ENCODE peak calls at places on chromosomes 7 and 10, in ten cellular contexts. One of them, this sample, is unnamed.

GRCh38 chr10:69659286-69660027 is 29.4 kb downstream of the FAM241B start:
- DNase-seq in stimulated activated CD4-positive, alpha-beta T cell treated with anti-CD3 and anti-CD28 coated beads, Interleukin-4, amount 100 ng/mL, for 1 hour: no peak
- DNase-seq in H9: no peak
- DNase-seq in AG08396: no peak
- DNase-seq in HT-29: no peak
- DNase-seq in GM19239: no peak
- DNase-seq in HT1080: no peak
- DNase-seq in bronchial epithelial cell: no peak
- DNase-seq in stimulated activated CD8-positive, alpha-beta memory T cell treated with anti-CD3 and anti-CD28 coated beads, Interleukin-15, amount 100 ng/mL, for 4 hours: no peak
- DNase-seq in OCI-LY7: no peak
- DNase-seq in this sample: no peak

GRCh38 chr10:51109821-51110533 is 35.7 kb downstream of the PRKG1 start:
- DNase-seq in AG08396: no peak
- DNase-seq in H9: no peak
- DNase-seq in HT-29: no peak
- DNase-seq in bronchial epithelial cell: peak
- DNase-seq in stimulated activated CD4-positive, alpha-beta T cell treated with anti-CD3 and anti-CD28 coated beads, Interleukin-4, amount 100 ng/mL, for 1 hour: no peak
- DNase-seq in stimulated activated CD8-positive, alpha-beta memory T cell treated with anti-CD3 and anti-CD28 coated beads, Interleukin-15, amount 100 ng/mL, for 4 hours: no peak
- DNase-seq in GM19239: no peak
- DNase-seq in HT1080: peak
- DNase-seq in OCI-LY7: no peak
- DNase-seq in this sample: no peak

GRCh38 chr7:121689749-121690148 is 183.2 kb upstream of the PTPRZ1 start:
- DNase-seq in stimulated activated CD4-positive, alpha-beta T cell treated with anti-CD3 and anti-CD28 coated beads, Interleukin-4, amount 100 ng/mL, for 1 hour: no peak
- DNase-seq in bronchial epithelial cell: no peak
- DNase-seq in HT1080: no peak
- DNase-seq in HT-29: no peak
- DNase-seq in H9: no peak
- DNase-seq in AG08396: no peak
- DNase-seq in stimulated activated CD8-positive, alpha-beta memory T cell treated with anti-CD3 and anti-CD28 coated beads, Interleukin-15, amount 100 ng/mL, for 4 hours: no peak
- DNase-seq in GM19239: no peak
- DNase-seq in OCI-LY7: no peak
- DNase-seq in this sample: no peak

GRCh38 chr7:50580053-50580452 is 14.8 kb upstream of the DDC start:
- DNase-seq in bronchial epithelial cell: no peak
- DNase-seq in GM19239: no peak
- DNase-seq in OCI-LY7: no peak
- DNase-seq in HT1080: no peak
- DNase-seq in HT-29: no peak
- DNase-seq in stimulated activated CD4-positive, alpha-beta T cell treated with anti-CD3 and anti-CD28 coated beads, Interleukin-4, amount 100 ng/mL, for 1 hour: no peak
- DNase-seq in stimulated activated CD8-positive, alpha-beta memory T cell treated with anti-CD3 and anti-CD28 coated beads, Interleukin-15, amount 100 ng/mL, for 4 hours: no peak
- DNase-seq in H9: no peak
- DNase-seq in AG08396: no peak
- DNase-seq in this sample: no peak

GRCh38 chr10:102704915-102705314 is 9.3 kb downstream of the ARL3 start:
- DNase-seq in stimulated activated CD4-positive, alpha-beta T cell treated with anti-CD3 and anti-CD28 coated beads, Interleukin-4, amount 100 ng/mL, for 1 hour: no peak
- DNase-seq in bronchial epithelial cell: no peak
- DNase-seq in HT-29: no peak
- DNase-seq in OCI-LY7: no peak
- DNase-seq in AG08396: no peak
- DNase-seq in stimulated activated CD8-positive, alpha-beta memory T cell treated with anti-CD3 and anti-CD28 coated beads, Interleukin-15, amount 100 ng/mL, for 4 hours: no peak
- DNase-seq in H9: no peak
- DNase-seq in GM19239: no peak
- DNase-seq in HT1080: no peak
- DNase-seq in this sample: no peak

GRCh38 chr10:98088186-98088971 is 46.1 kb upstream of the R3HCC1L start:
- DNase-seq in GM19239: no peak
- DNase-seq in OCI-LY7: no peak
- DNase-seq in stimulated activated CD8-positive, alpha-beta memory T cell treated with anti-CD3 and anti-CD28 coated beads, Interleukin-15, amount 100 ng/mL, for 4 hours: no peak
- DNase-seq in bronchial epithelial cell: no peak
- DNase-seq in HT1080: no peak
- DNase-seq in AG08396: no peak
- DNase-seq in H9: no peak
- DNase-seq in HT-29: no peak
- DNase-seq in stimulated activated CD4-positive, alpha-beta T cell treated with anti-CD3 and anti-CD28 coated beads, Interleukin-4, amount 100 ng/mL, for 1 hour: no peak
- DNase-seq in this sample: peak

GRCh38 chr10:123011987-123012386 is 3.2 kb downstream of the ACADSB start:
- DNase-seq in bronchial epithelial cell: no peak
- DNase-seq in HT-29: no peak
- DNase-seq in GM19239: no peak
- DNase-seq in AG08396: no peak
- DNase-seq in H9: no peak
- DNase-seq in stimulated activated CD8-positive, alpha-beta memory T cell treated with anti-CD3 and anti-CD28 coated beads, Interleukin-15, amount 100 ng/mL, for 4 hours: no peak
- DNase-seq in stimulated activated CD4-positive, alpha-beta T cell treated with anti-CD3 and anti-CD28 coated beads, Interleukin-4, amount 100 ng/mL, for 1 hour: no peak
- DNase-seq in HT1080: no peak
- DNase-seq in OCI-LY7: no peak
- DNase-seq in this sample: no peak

GRCh38 chr10:30216811-30217210 is 132.3 kb downstream of the MTPAP start:
- DNase-seq in stimulated activated CD8-positive, alpha-beta memory T cell treated with anti-CD3 and anti-CD28 coated beads, Interleukin-15, amount 100 ng/mL, for 4 hours: no peak
- DNase-seq in bronchial epithelial cell: peak
- DNase-seq in AG08396: no peak
- DNase-seq in HT-29: no peak
- DNase-seq in stimulated activated CD4-positive, alpha-beta T cell treated with anti-CD3 and anti-CD28 coated beads, Interleukin-4, amount 100 ng/mL, for 1 hour: no peak
- DNase-seq in GM19239: no peak
- DNase-seq in HT1080: no peak
- DNase-seq in H9: no peak
- DNase-seq in OCI-LY7: no peak
- DNase-seq in this sample: no peak

GRCh38 chr7:102125127-102125561 is 161.5 kb upstream of the SH2B2 start:
- DNase-seq in GM19239: no peak
- DNase-seq in HT1080: peak
- DNase-seq in AG08396: peak
- DNase-seq in OCI-LY7: no peak
- DNase-seq in stimulated activated CD4-positive, alpha-beta T cell treated with anti-CD3 and anti-CD28 coated beads, Interleukin-4, amount 100 ng/mL, for 1 hour: no peak
- DNase-seq in H9: peak
- DNase-seq in HT-29: peak
- DNase-seq in bronchial epithelial cell: peak
- DNase-seq in stimulated activated CD8-positive, alpha-beta memory T cell treated with anti-CD3 and anti-CD28 coated beads, Interleukin-15, amount 100 ng/mL, for 4 hours: no peak
- DNase-seq in this sample: no peak

GRCh38 chr7:46960974-46961373 is 620.9 kb downstream of the TNS3 start:
- DNase-seq in AG08396: no peak
- DNase-seq in OCI-LY7: no peak
- DNase-seq in HT1080: no peak
- DNase-seq in stimulated activated CD8-positive, alpha-beta memory T cell treated with anti-CD3 and anti-CD28 coated beads, Interleukin-15, amount 100 ng/mL, for 4 hours: no peak
- DNase-seq in stimulated activated CD4-positive, alpha-beta T cell treated with anti-CD3 and anti-CD28 coated beads, Interleukin-4, amount 100 ng/mL, for 1 hour: no peak
- DNase-seq in HT-29: no peak
- DNase-seq in GM19239: no peak
- DNase-seq in H9: no peak
- DNase-seq in bronchial epithelial cell: no peak
- DNase-seq in this sample: no peak

GRCh38 chr7:5824297-5824610 is 42.8 kb upstream of the RNF216 start:
- DNase-seq in OCI-LY7: no peak
- DNase-seq in HT1080: no peak
- DNase-seq in stimulated activated CD4-positive, alpha-beta T cell treated with anti-CD3 and anti-CD28 coated beads, Interleukin-4, amount 100 ng/mL, for 1 hour: peak
- DNase-seq in GM19239: no peak
- DNase-seq in HT-29: no peak
- DNase-seq in stimulated activated CD8-positive, alpha-beta memory T cell treated with anti-CD3 and anti-CD28 coated beads, Interleukin-15, amount 100 ng/mL, for 4 hours: peak
- DNase-seq in H9: no peak
- DNase-seq in bronchial epithelial cell: no peak
- DNase-seq in AG08396: no peak
- DNase-seq in this sample: peak

GRCh38 chr7:77542399-77542798 is 5.3 kb downstream of the PTPN12 start:
- DNase-seq in HT-29: no peak
- DNase-seq in AG08396: no peak
- DNase-seq in H9: no peak
- DNase-seq in bronchial epithelial cell: peak
- DNase-seq in stimulated activated CD8-positive, alpha-beta memory T cell treated with anti-CD3 and anti-CD28 coated beads, Interleukin-15, amount 100 ng/mL, for 4 hours: no peak
- DNase-seq in stimulated activated CD4-positive, alpha-beta T cell treated with anti-CD3 and anti-CD28 coated beads, Interleukin-4, amount 100 ng/mL, for 1 hour: no peak
- DNase-seq in OCI-LY7: no peak
- DNase-seq in GM19239: no peak
- DNase-seq in HT1080: no peak
- DNase-seq in this sample: no peak

GRCh38 chr10:63977329-63977923 is 456.2 kb downstream of the REEP3 start:
- DNase-seq in AG08396: peak
- DNase-seq in GM19239: peak
- DNase-seq in H9: peak
- DNase-seq in HT1080: peak
- DNase-seq in stimulated activated CD8-positive, alpha-beta memory T cell treated with anti-CD3 and anti-CD28 coated beads, Interleukin-15, amount 100 ng/mL, for 4 hours: no peak
- DNase-seq in HT-29: peak
- DNase-seq in stimulated activated CD4-positive, alpha-beta T cell treated with anti-CD3 and anti-CD28 coated beads, Interleukin-4, amount 100 ng/mL, for 1 hour: no peak
- DNase-seq in OCI-LY7: peak
- DNase-seq in bronchial epithelial cell: peak
- DNase-seq in this sample: no peak

GRCh38 chr10:103431902-103432301 is 20.3 kb downstream of the CALHM2 start:
- DNase-seq in stimulated activated CD4-positive, alpha-beta T cell treated with anti-CD3 and anti-CD28 coated beads, Interleukin-4, amount 100 ng/mL, for 1 hour: no peak
- DNase-seq in H9: no peak
- DNase-seq in AG08396: no peak
- DNase-seq in OCI-LY7: no peak
- DNase-seq in stimulated activated CD8-positive, alpha-beta memory T cell treated with anti-CD3 and anti-CD28 coated beads, Interleukin-15, amount 100 ng/mL, for 4 hours: no peak
- DNase-seq in bronchial epithelial cell: no peak
- DNase-seq in HT1080: no peak
- DNase-seq in GM19239: no peak
- DNase-seq in HT-29: no peak
- DNase-seq in this sample: no peak

GRCh38 chr10:43262043-43262901 is 4.6 kb downstream of the RASGEF1A start:
- DNase-seq in stimulated activated CD4-positive, alpha-beta T cell treated with anti-CD3 and anti-CD28 coated beads, Interleukin-4, amount 100 ng/mL, for 1 hour: no peak
- DNase-seq in AG08396: no peak
- DNase-seq in OCI-LY7: no peak
- DNase-seq in bronchial epithelial cell: no peak
- DNase-seq in stimulated activated CD8-positive, alpha-beta memory T cell treated with anti-CD3 and anti-CD28 coated beads, Interleukin-15, amount 100 ng/mL, for 4 hours: no peak
- DNase-seq in HT1080: no peak
- DNase-seq in H9: peak
- DNase-seq in HT-29: peak
- DNase-seq in GM19239: no peak
- DNase-seq in this sample: peak

GRCh38 chr7:115476666-115477065 is 553.9 kb downstream of the TFEC start:
- DNase-seq in H9: peak
- DNase-seq in OCI-LY7: no peak
- DNase-seq in GM19239: no peak
- DNase-seq in HT1080: no peak
- DNase-seq in stimulated activated CD4-positive, alpha-beta T cell treated with anti-CD3 and anti-CD28 coated beads, Interleukin-4, amount 100 ng/mL, for 1 hour: no peak
- DNase-seq in AG08396: no peak
- DNase-seq in bronchial epithelial cell: no peak
- DNase-seq in HT-29: no peak
- DNase-seq in stimulated activated CD8-positive, alpha-beta memory T cell treated with anti-CD3 and anti-CD28 coated beads, Interleukin-15, amount 100 ng/mL, for 4 hours: no peak
- DNase-seq in this sample: no peak

GRCh38 chr7:44846816-44847508 is 925 bp downstream of the H2AZ2 start:
- DNase-seq in bronchial epithelial cell: peak
- DNase-seq in AG08396: no peak
- DNase-seq in HT-29: no peak
- DNase-seq in GM19239: no peak
- DNase-seq in OCI-LY7: peak
- DNase-seq in stimulated activated CD4-positive, alpha-beta T cell treated with anti-CD3 and anti-CD28 coated beads, Interleukin-4, amount 100 ng/mL, for 1 hour: no peak
- DNase-seq in stimulated activated CD8-positive, alpha-beta memory T cell treated with anti-CD3 and anti-CD28 coated beads, Interleukin-15, amount 100 ng/mL, for 4 hours: no peak
- DNase-seq in H9: no peak
- DNase-seq in HT1080: no peak
- DNase-seq in this sample: no peak

GRCh38 chr10:30701471-30702173 is 72.1 kb upstream of the LYZL2 start:
- DNase-seq in stimulated activated CD8-positive, alpha-beta memory T cell treated with anti-CD3 and anti-CD28 coated beads, Interleukin-15, amount 100 ng/mL, for 4 hours: peak
- DNase-seq in AG08396: peak
- DNase-seq in H9: no peak
- DNase-seq in stimulated activated CD4-positive, alpha-beta T cell treated with anti-CD3 and anti-CD28 coated beads, Interleukin-4, amount 100 ng/mL, for 1 hour: peak
- DNase-seq in bronchial epithelial cell: no peak
- DNase-seq in HT-29: peak
- DNase-seq in HT1080: peak
- DNase-seq in OCI-LY7: peak
- DNase-seq in GM19239: peak
- DNase-seq in this sample: no peak

GRCh38 chr7:101402835-101403234 is 40.2 kb downstream of the COL26A1 start:
- DNase-seq in OCI-LY7: no peak
- DNase-seq in HT-29: no peak
- DNase-seq in stimulated activated CD8-positive, alpha-beta memory T cell treated with anti-CD3 and anti-CD28 coated beads, Interleukin-15, amount 100 ng/mL, for 4 hours: no peak
- DNase-seq in HT1080: no peak
- DNase-seq in H9: no peak
- DNase-seq in AG08396: no peak
- DNase-seq in stimulated activated CD4-positive, alpha-beta T cell treated with anti-CD3 and anti-CD28 coated beads, Interleukin-4, amount 100 ng/mL, for 1 hour: no peak
- DNase-seq in GM19239: no peak
- DNase-seq in bronchial epithelial cell: no peak
- DNase-seq in this sample: no peak